ENCODE peak calls at places on chromosomes 3 and 15, in seven cellular contexts. One of them, this sample, is unnamed.

GRCh38 chr3:71847794-71848193 is 62.8 kb upstream of the PROK2 start:
- DNase-seq in tibial artery: no peak
- DNase-seq in lower lobe of right lung: no peak
- DNase-seq in psoas muscle: no peak
- DNase-seq in H7: no peak
- DNase-seq in transverse colon: no peak
- DNase-seq in uterus: no peak
- DNase-seq in this sample: no peak

GRCh38 chr3:180402463-180403073 is 199.4 kb upstream of the TTC14 start:
- DNase-seq in tibial artery: no peak
- DNase-seq in lower lobe of right lung: no peak
- DNase-seq in psoas muscle: no peak
- DNase-seq in H7: no peak
- DNase-seq in transverse colon: no peak
- DNase-seq in uterus: no peak
- DNase-seq in this sample: no peak

GRCh38 chr15:77720617-77721016 is 87.9 kb upstream of the LINGO1 start:
- DNase-seq in tibial artery: no peak
- DNase-seq in lower lobe of right lung: no peak
- DNase-seq in psoas muscle: no peak
- DNase-seq in H7: no peak
- DNase-seq in transverse colon: no peak
- DNase-seq in uterus: no peak
- DNase-seq in this sample: no peak

GRCh38 chr3:52202384-52203077 is 4.6 kb downstream of the ALAS1 start:
- DNase-seq in tibial artery: no peak
- DNase-seq in lower lobe of right lung: no peak
- DNase-seq in psoas muscle: no peak
- DNase-seq in H7: no peak
- DNase-seq in transverse colon: no peak
- DNase-seq in uterus: no peak
- DNase-seq in this sample: no peak

GRCh38 chr3:72177075-72178050 is 392.4 kb upstream of the PROK2 start:
- DNase-seq in tibial artery: peak
- DNase-seq in lower lobe of right lung: peak
- DNase-seq in psoas muscle: peak
- DNase-seq in H7: peak
- DNase-seq in transverse colon: peak
- DNase-seq in uterus: peak
- DNase-seq in this sample: no peak

GRCh38 chr3:43616034-43616433 is 5.8 kb downstream of the ANO10 start:
- DNase-seq in tibial artery: no peak
- DNase-seq in lower lobe of right lung: no peak
- DNase-seq in psoas muscle: no peak
- DNase-seq in H7: no peak
- DNase-seq in transverse colon: no peak
- DNase-seq in uterus: no peak
- DNase-seq in this sample: no peak

GRCh38 chr3:197882580-197882979 is 67.4 kb upstream of the RPL35A start:
- DNase-seq in tibial artery: no peak
- DNase-seq in lower lobe of right lung: no peak
- DNase-seq in psoas muscle: no peak
- DNase-seq in H7: no peak
- DNase-seq in transverse colon: no peak
- DNase-seq in uterus: no peak
- DNase-seq in this sample: no peak

GRCh38 chr3:111924283-111924682 is 54.5 kb upstream of the ABHD10 start:
- DNase-seq in tibial artery: peak
- DNase-seq in lower lobe of right lung: peak
- DNase-seq in psoas muscle: peak
- DNase-seq in H7: no peak
- DNase-seq in transverse colon: peak
- DNase-seq in uterus: no peak
- DNase-seq in this sample: no peak

GRCh38 chr3:55091381-55092225 is 163.7 kb upstream of the LRTM1 start:
- DNase-seq in tibial artery: no peak
- DNase-seq in lower lobe of right lung: no peak
- DNase-seq in psoas muscle: no peak
- DNase-seq in H7: no peak
- DNase-seq in transverse colon: no peak
- DNase-seq in uterus: no peak
- DNase-seq in this sample: peak

GRCh38 chr3:169327969-169328368 is 335.5 kb downstream of the MECOM start:
- DNase-seq in tibial artery: no peak
- DNase-seq in lower lobe of right lung: no peak
- DNase-seq in psoas muscle: no peak
- DNase-seq in H7: no peak
- DNase-seq in transverse colon: peak
- DNase-seq in uterus: no peak
- DNase-seq in this sample: no peak

GRCh38 chr15:38883987-38884386 is 319.4 kb upstream of the RASGRP1 start:
- DNase-seq in tibial artery: no peak
- DNase-seq in lower lobe of right lung: no peak
- DNase-seq in psoas muscle: no peak
- DNase-seq in H7: no peak
- DNase-seq in transverse colon: no peak
- DNase-seq in uterus: no peak
- DNase-seq in this sample: peak

GRCh38 chr3:13624671-13625125 is 75.8 kb downstream of the FBLN2 start:
- DNase-seq in tibial artery: no peak
- DNase-seq in lower lobe of right lung: peak
- DNase-seq in psoas muscle: no peak
- DNase-seq in H7: peak
- DNase-seq in transverse colon: no peak
- DNase-seq in uterus: no peak
- DNase-seq in this sample: no peak

GRCh38 chr3:193452338-193452737 is 73.8 kb upstream of the ATP13A5 start:
- DNase-seq in tibial artery: no peak
- DNase-seq in lower lobe of right lung: no peak
- DNase-seq in psoas muscle: no peak
- DNase-seq in H7: peak
- DNase-seq in transverse colon: no peak
- DNase-seq in uterus: no peak
- DNase-seq in this sample: no peak

GRCh38 chr3:60085649-60086048 is 1035.8 kb upstream of the CFAP20DC start:
- DNase-seq in tibial artery: no peak
- DNase-seq in lower lobe of right lung: no peak
- DNase-seq in psoas muscle: no peak
- DNase-seq in H7: no peak
- DNase-seq in transverse colon: no peak
- DNase-seq in uterus: no peak
- DNase-seq in this sample: no peak

GRCh38 chr3:54772046-54772445 is 155.8 kb downstream of the LRTM1 start:
- DNase-seq in tibial artery: no peak
- DNase-seq in lower lobe of right lung: no peak
- DNase-seq in psoas muscle: no peak
- DNase-seq in H7: no peak
- DNase-seq in transverse colon: no peak
- DNase-seq in uterus: no peak
- DNase-seq in this sample: no peak

GRCh38 chr3:193546129-193546528 is 8.6 kb downstream of the ATP13A4 start:
- DNase-seq in tibial artery: no peak
- DNase-seq in lower lobe of right lung: no peak
- DNase-seq in psoas muscle: no peak
- DNase-seq in H7: no peak
- DNase-seq in transverse colon: no peak
- DNase-seq in uterus: no peak
- DNase-seq in this sample: no peak

GRCh38 chr3:155805204-155805801 is 775 bp downstream of the C3orf33 start:
- DNase-seq in tibial artery: peak
- DNase-seq in lower lobe of right lung: peak
- DNase-seq in psoas muscle: peak
- DNase-seq in H7: no peak
- DNase-seq in transverse colon: peak
- DNase-seq in uterus: peak
- DNase-seq in this sample: no peak

GRCh38 chr3:14246414-14246813 is 67.8 kb downstream of the LSM3 start:
- DNase-seq in tibial artery: no peak
- DNase-seq in lower lobe of right lung: no peak
- DNase-seq in psoas muscle: no peak
- DNase-seq in H7: no peak
- DNase-seq in transverse colon: no peak
- DNase-seq in uterus: no peak
- DNase-seq in this sample: no peak

GRCh38 chr15:35603298-35603697 is 57.3 kb upstream of the DPH6 start:
- DNase-seq in tibial artery: no peak
- DNase-seq in lower lobe of right lung: no peak
- DNase-seq in psoas muscle: no peak
- DNase-seq in H7: no peak
- DNase-seq in transverse colon: no peak
- DNase-seq in uterus: no peak
- DNase-seq in this sample: peak

GRCh38 chr3:129665024-129665768 is 58.7 kb upstream of the PLXND1 start:
- DNase-seq in tibial artery: no peak
- DNase-seq in lower lobe of right lung: no peak
- DNase-seq in psoas muscle: no peak
- DNase-seq in H7: no peak
- DNase-seq in transverse colon: no peak
- DNase-seq in uterus: no peak
- DNase-seq in this sample: peak

GRCh38 chr3:151593923-151594322 is 133.1 kb upstream of the IGSF10 start:
- DNase-seq in tibial artery: no peak
- DNase-seq in lower lobe of right lung: no peak
- DNase-seq in psoas muscle: no peak
- DNase-seq in H7: no peak
- DNase-seq in transverse colon: no peak
- DNase-seq in uterus: no peak
- DNase-seq in this sample: peak

GRCh38 chr15:96415513-96416217 is 85.2 kb downstream of the NR2F2 start:
- DNase-seq in tibial artery: no peak
- DNase-seq in lower lobe of right lung: no peak
- DNase-seq in psoas muscle: no peak
- DNase-seq in H7: no peak
- DNase-seq in transverse colon: no peak
- DNase-seq in uterus: no peak
- DNase-seq in this sample: no peak

GRCh38 chr15:96414875-96415274 is 84.4 kb downstream of the NR2F2 start:
- DNase-seq in tibial artery: no peak
- DNase-seq in lower lobe of right lung: no peak
- DNase-seq in psoas muscle: no peak
- DNase-seq in H7: no peak
- DNase-seq in transverse colon: no peak
- DNase-seq in uterus: no peak
- DNase-seq in this sample: no peak

GRCh38 chr15:96416934-96417759 is 86.6 kb downstream of the NR2F2 start:
- DNase-seq in tibial artery: no peak
- DNase-seq in lower lobe of right lung: no peak
- DNase-seq in psoas muscle: no peak
- DNase-seq in H7: peak
- DNase-seq in transverse colon: no peak
- DNase-seq in uterus: peak
- DNase-seq in this sample: no peak

GRCh38 chr15:96417760-96418130 is 87.2 kb downstream of the NR2F2 start:
- DNase-seq in tibial artery: no peak
- DNase-seq in lower lobe of right lung: no peak
- DNase-seq in psoas muscle: no peak
- DNase-seq in H7: no peak
- DNase-seq in transverse colon: no peak
- DNase-seq in uterus: no peak
- DNase-seq in this sample: no peak

GRCh38 chr15:96416218-96416933 is 85.9 kb downstream of the NR2F2 start:
- DNase-seq in tibial artery: no peak
- DNase-seq in lower lobe of right lung: no peak
- DNase-seq in psoas muscle: no peak
- DNase-seq in H7: peak
- DNase-seq in transverse colon: no peak
- DNase-seq in uterus: no peak
- DNase-seq in this sample: no peak
- H3K4me3 ChIP-seq in tibial artery: peak
- H3K4me3 ChIP-seq in lower lobe of right lung: peak
- H3K4me3 ChIP-seq in psoas muscle: peak
- H3K4me3 ChIP-seq in H7: peak
- H3K4me3 ChIP-seq in transverse colon: no peak
- H3K4me3 ChIP-seq in uterus: peak
- H3K4me3 ChIP-seq in this sample: no peak

GRCh38 chr3:78765671-78766485 is 1001.9 kb downstream of the ROBO1 start:
- DNase-seq in tibial artery: no peak
- DNase-seq in lower lobe of right lung: no peak
- DNase-seq in psoas muscle: no peak
- DNase-seq in H7: no peak
- DNase-seq in transverse colon: no peak
- DNase-seq in uterus: no peak
- DNase-seq in this sample: no peak
- H3K4me3 ChIP-seq in tibial artery: no peak
- H3K4me3 ChIP-seq in lower lobe of right lung: no peak
- H3K4me3 ChIP-seq in psoas muscle: no peak
- H3K4me3 ChIP-seq in H7: no peak
- H3K4me3 ChIP-seq in transverse colon: no peak
- H3K4me3 ChIP-seq in uterus: no peak
- H3K4me3 ChIP-seq in this sample: no peak

DNA sequence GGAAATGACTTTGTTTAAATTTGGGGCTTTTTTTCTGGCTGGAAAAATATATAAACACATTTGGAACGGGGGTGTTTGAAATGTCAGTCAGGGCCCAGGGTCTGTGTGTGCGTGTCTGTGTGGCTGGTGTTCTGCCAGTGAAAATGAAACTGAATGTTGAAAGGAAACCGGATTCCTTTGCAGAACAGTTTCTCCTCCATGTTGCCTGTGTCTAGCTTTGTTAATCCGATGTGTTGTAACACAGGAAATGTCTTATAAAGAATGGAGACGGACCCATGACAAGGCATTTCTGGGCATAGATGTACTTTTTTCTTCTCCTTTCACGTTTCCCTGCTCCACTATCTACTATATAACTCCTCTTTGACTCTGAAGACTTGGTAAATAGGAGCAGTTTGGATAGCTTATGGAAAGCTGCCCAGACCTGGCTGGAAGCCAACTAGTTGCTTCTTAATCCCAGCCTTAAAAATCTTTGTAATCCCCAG is 2.8 kb downstream of the SQOR start:
- DNase-seq in tibial artery: peak
- DNase-seq in lower lobe of right lung: no peak
- DNase-seq in psoas muscle: peak
- DNase-seq in H7: no peak
- DNase-seq in transverse colon: peak
- DNase-seq in uterus: peak
- DNase-seq in this sample: peak
- H3K4me3 ChIP-seq in tibial artery: peak
- H3K4me3 ChIP-seq in lower lobe of right lung: peak
- H3K4me3 ChIP-seq in psoas muscle: peak
- H3K4me3 ChIP-seq in H7: no peak
- H3K4me3 ChIP-seq in transverse colon: no peak
- H3K4me3 ChIP-seq in uterus: no peak
- H3K4me3 ChIP-seq in this sample: no peak

DNA sequence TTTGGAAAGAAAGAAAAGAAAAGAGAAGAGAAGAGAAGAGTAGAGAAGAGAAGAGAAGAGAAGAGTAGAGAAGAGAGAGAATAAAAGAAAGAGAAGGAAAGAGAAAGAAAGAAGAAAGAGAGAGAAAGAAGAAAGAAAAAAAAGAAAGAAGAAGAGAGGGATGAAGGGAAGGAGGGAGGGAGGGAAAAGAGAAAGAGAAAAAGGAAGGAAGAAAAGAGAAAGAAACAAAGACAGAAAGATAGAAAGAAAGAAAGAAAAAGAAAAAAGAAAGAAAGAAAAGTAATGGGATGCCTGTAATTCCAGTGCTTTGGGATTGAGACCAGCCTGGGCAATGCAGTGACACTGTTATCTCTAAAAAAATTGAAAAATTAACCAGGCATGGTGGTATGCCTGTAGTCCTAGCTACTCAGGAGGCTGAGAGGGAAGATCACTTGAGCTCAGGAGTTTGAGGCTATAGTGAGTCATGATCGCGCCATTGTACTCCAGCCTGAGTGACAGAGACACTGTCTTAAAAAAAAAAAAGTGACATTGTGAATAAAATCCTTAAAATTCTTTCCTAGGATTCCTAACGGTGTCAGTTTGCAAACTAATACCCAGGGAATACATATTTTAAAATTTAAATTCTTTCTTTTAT is 1.7 kb downstream of the RASL12 start:
- DNase-seq in tibial artery: no peak
- DNase-seq in lower lobe of right lung: no peak
- DNase-seq in psoas muscle: no peak
- DNase-seq in H7: no peak
- DNase-seq in transverse colon: no peak
- DNase-seq in uterus: no peak
- DNase-seq in this sample: no peak
- H3K4me3 ChIP-seq in tibial artery: peak
- H3K4me3 ChIP-seq in lower lobe of right lung: peak
- H3K4me3 ChIP-seq in psoas muscle: peak
- H3K4me3 ChIP-seq in H7: no peak
- H3K4me3 ChIP-seq in transverse colon: no peak
- H3K4me3 ChIP-seq in uterus: peak
- H3K4me3 ChIP-seq in this sample: no peak

This sample was measured in AG09309.